ENCODE peak calls at places on chromosomes 7 and 10, in eight cellular contexts. N is lung, I is cardiac muscle cell, A is fibroblast of lung, K is lower lobe of right lung, J is colonic mucosa, L is gastrocnemius medialis, Q is A549. O is an unnamed sample.

GRCh38 chr7:129389829-129390228 is 44.4 kb upstream of the STRIP2 start:
- DNase-seq in N (no peak), I (no peak), A (no peak), K (no peak), J (no peak), L (no peak), Q (no peak), O (no peak)

GRCh38 chr10:104686829-104687228 is 45.7 kb downstream of the SORCS3 start:
- DNase-seq in N (no peak), I (no peak), A (no peak), K (no peak), J (no peak), L (no peak), Q (no peak), O (no peak)

GRCh38 chr7:6589829-6590644 is at the start of gene INTS15:
- DNase-seq in N (peak; percentile 68), I (peak; percentile 91), A (peak; percentile 82), K (peak; percentile 85), J (peak; percentile 74), L (peak; percentile 50), Q (peak; percentile 82), O (peak; percentile 22)

GRCh38 chr7:21886396-21886795 is 59.3 kb downstream of the CDCA7L start:
- DNase-seq in N (no peak), I (no peak), A (no peak), K (no peak), J (no peak), L (no peak), Q (no peak), O (no peak)

GRCh38 chr10:75211007-75211735 is 575 bp downstream of the VDAC2 start:
- DNase-seq in N (no peak), I (peak; percentile 58), A (peak; percentile 59), K (no peak), J (peak; percentile 70), L (peak; percentile 61), Q (peak; percentile 68), O (no peak)

GRCh38 chr7:21902240-21902639 is 43.5 kb downstream of the CDCA7L start:
- DNase-seq in N (no peak), I (no peak), A (peak; percentile 64), K (no peak), J (no peak), L (no peak), Q (peak; percentile 3), O (peak; percentile 72)

GRCh38 chr10:79490400-79491081 is 21.8 kb upstream of the EIF5AL1 start:
- DNase-seq in N (no peak), I (peak; percentile 75), A (peak; percentile 66), K (no peak), J (no peak), L (peak; percentile 44), Q (no peak), O (no peak)

GRCh38 chr10:97731346-97732051 is 5.4 kb upstream of the ZFYVE27 start:
- DNase-seq in N (peak; percentile 73), I (peak; percentile 83), A (peak; percentile 82), K (no peak), J (peak; percentile 84), L (peak; percentile 48), Q (peak; percentile 81), O (no peak)

GRCh38 chr10:119270893-119271361 is 63.6 kb downstream of the GRK5 start:
- DNase-seq in N (peak; percentile 84), I (no peak), A (peak; percentile 78), K (peak; percentile 92), J (peak; percentile 83), L (no peak), Q (peak; percentile 72), O (no peak)

GRCh38 chr10:60286436-60287023 is 103.1 kb downstream of the ANK3 start:
- DNase-seq in N (no peak), I (no peak), A (no peak), K (no peak), J (no peak), L (no peak), Q (no peak), O (no peak)

GRCh38 chr7:118080947-118081346 is 103.0 kb upstream of the LSM8 start:
- DNase-seq in N (no peak), I (no peak), A (peak; percentile 68), K (no peak), J (peak; percentile 25), L (no peak), Q (peak; percentile 57), O (peak; percentile 94)

GRCh38 chr10:72757712-72758111 is 65.8 kb downstream of the MCU start:
- DNase-seq in N (no peak), I (no peak), A (no peak), K (no peak), J (no peak), L (no peak), Q (no peak), O (no peak)

GRCh38 chr7:130543611-130544010 is 51.7 kb downstream of the MEST start:
- DNase-seq in N (no peak), I (no peak), A (no peak), K (no peak), J (no peak), L (no peak), Q (no peak), O (peak; percentile 15)

GRCh38 chr10:106898441-106898840 is 266.1 kb downstream of the SORCS1 start:
- DNase-seq in N (no peak), I (no peak), A (no peak), K (no peak), J (no peak), L (no peak), Q (no peak), O (no peak)

GRCh38 chr10:113175756-113176651 is 226.0 kb downstream of the TCF7L2 start:
- DNase-seq in N (no peak), I (no peak), A (no peak), K (no peak), J (no peak), L (no peak), Q (no peak), O (no peak)

GRCh38 chr7:27723086-27723485 is 16.9 kb upstream of the TAX1BP1 start:
- DNase-seq in N (no peak), I (no peak), A (no peak), K (no peak), J (no peak), L (peak; percentile 19), Q (peak; percentile 59), O (no peak)

GRCh38 chr10:11547111-11547625 is 64.3 kb downstream of the USP6NL start:
- DNase-seq in N (no peak), I (no peak), A (peak; percentile 23), K (no peak), J (no peak), L (no peak), Q (no peak), O (peak; percentile 45)

GRCh38 chr10:5551531-5552375 is 27.0 kb downstream of the CALML3 start:
- DNase-seq in N (no peak), I (no peak), A (no peak), K (peak; percentile 46), J (peak; percentile 90), L (no peak), Q (no peak), O (peak; percentile 93)

GRCh38 chr10:11697718-11698527 is 44.3 kb upstream of the ECHDC3 start:
- DNase-seq in N (no peak), I (no peak), A (no peak), K (no peak), J (peak; percentile 42), L (no peak), Q (no peak), O (no peak)

DNA sequence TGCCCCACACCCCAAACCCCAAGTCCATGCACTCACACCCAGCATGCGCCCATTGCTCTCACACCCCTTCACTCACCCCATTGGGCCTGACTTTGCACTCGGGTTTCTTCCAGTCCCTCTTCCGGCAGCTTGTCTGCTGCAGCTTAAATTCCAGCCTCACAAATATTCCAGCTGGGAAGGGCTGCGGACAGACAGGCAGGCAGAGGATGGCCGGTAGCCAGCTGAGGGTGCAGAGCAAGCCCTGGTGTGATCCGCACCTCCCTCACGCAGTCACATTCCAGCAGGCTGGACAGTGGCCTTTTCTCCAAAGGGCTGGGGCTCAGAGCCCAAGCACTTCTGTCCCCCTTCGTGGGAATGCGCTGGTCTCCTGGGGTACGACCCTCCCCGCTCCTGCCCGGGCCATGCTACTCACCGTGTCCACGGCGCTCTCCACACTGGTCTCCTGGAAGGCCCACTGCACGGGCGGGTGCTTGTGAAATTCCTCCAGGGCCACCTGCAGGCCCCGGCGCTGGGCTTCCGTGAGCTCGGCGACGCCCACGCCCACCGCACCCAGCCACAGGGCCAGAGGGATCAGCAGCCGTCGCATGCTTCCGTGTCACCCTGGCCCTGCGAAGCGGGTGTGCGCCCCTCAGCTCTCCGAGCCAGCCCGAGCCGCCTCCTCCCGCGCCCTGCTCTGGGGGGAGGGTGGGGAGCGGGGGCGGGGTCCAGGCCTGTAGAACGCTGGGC is 1.2 kb downstream of the RARRES2 start:
- DNase-seq in N (no peak), I (peak; percentile 59), A (peak; percentile 71), K (peak; percentile 66), J (peak; percentile 63), L (no peak), Q (no peak), O (no peak)
- H3K27ac ChIP-seq in N (no peak overlapping the region), I (no peak overlapping the region), A (no peak overlapping the region), K (peak overlapping the region; percentile 78), J (peak overlapping the region; percentile 65), L (peak overlapping the region; percentile 31), Q (no peak overlapping the region), O (no peak overlapping the region)

DNA sequence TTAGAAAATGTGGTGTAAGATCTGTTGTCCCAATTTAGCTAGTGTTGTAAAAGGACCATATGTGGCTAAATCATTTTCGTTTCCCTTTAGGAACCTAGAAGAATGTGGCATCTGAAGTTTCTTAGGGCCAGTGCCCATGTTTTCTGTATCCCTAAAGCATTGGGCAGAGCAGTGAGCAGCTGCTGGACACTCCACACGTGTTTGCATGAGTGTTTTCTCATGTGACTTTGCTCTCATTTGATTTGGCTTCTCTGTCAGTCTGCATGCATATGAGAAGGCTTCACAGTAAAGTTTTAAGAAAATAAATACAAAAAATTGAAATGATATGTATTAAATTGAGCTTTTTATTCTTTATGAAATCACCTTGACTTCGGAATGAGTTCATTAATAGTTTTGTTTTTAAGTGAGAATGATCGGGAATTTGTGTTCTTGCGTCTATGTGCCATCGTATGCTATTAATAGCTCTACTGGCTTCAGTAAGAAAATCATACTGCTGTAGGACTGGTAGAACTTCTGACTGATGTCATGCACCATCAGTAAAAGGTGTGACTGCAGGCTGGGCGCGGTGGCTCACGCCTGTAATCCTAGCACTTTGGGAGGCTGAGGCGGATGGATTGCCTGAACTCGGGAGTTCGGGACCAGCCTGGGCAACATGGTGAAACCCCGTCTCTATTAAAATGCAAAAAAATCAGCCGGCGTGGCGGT is 61.3 kb downstream of the RBM33 start:
- DNase-seq in N (no peak), I (no peak), A (no peak), K (no peak), J (no peak), L (peak; percentile 37), Q (no peak), O (no peak)
- H3K4me1 ChIP-seq in N (no peaks in the 10 kb centered on the region), I (no peaks in the 10 kb centered on the region), A (no peaks in the 10 kb centered on the region), K (no peaks in the 10 kb centered on the region), J (peaks cover 5% of the 10 kb centered on the region), L (peaks cover 11% of the 10 kb centered on the region), Q (no peaks in the 10 kb centered on the region), O (peaks cover 12% of the 10 kb centered on the region)

GRCh38 chr7:147638566-147638965 is 952.0 kb upstream of the C7orf33 start:
- DNase-seq in N (no peak), I (no peak), A (no peak), K (no peak), J (no peak), L (no peak), Q (no peak), O (no peak)
- TF ChIP-seq CTCF in N (no peak), I (no peak), A (no peak), K (no peak), J (no peak), L (no peak), Q (no peak), O (no peak)

GRCh38 chr7:13702261-13702660 is 287.2 kb downstream of the ETV1 start:
- DNase-seq in N (no peak), I (no peak), A (no peak), K (no peak), J (no peak), L (no peak), Q (no peak), O (no peak)
- H3K27ac ChIP-seq in N (no peak overlapping the region), I (no peak overlapping the region), A (no peak overlapping the region), K (no peak overlapping the region), J (no peak overlapping the region), L (no peak overlapping the region), Q (no peak overlapping the region), O (no peak overlapping the region)